ENCODE peak calls at places on chromosome 4, in nine cellular contexts. Q is suprapubic skin, U is H1, X is HCT116, J is endothelial cell of umbilical vein, B is GM12878, E is spleen, T is breast epithelium, S is HepG2. Y is an unnamed sample.

GRCh38 chr4:90113881-90114457 is 13.2 kb upstream of the CCSER1 start:
- DNase-seq in Q (no peak), U (no peak), X (no peak), J (no peak), B (no peak), E (no peak), T (no peak), S (no peak), Y (no peak)

GRCh38 chr4:183118585-183118984 is 19.5 kb downstream of the WWC2 start:
- DNase-seq in Q (no peak), U (no peak), X (no peak), J (peak), B (no peak), E (no peak), T (no peak), S (no peak), Y (no peak)

GRCh38 chr4:31043382-31044062 is 323.4 kb downstream of the PCDH7 start:
- DNase-seq in Q (no peak), U (no peak), X (no peak), J (no peak), B (no peak), E (no peak), T (no peak), S (no peak), Y (no peak)

GRCh38 chr4:128483816-128484215 is 196.2 kb upstream of the PGRMC2 start:
- DNase-seq in Q (no peak), U (no peak), X (no peak), J (peak), B (no peak), E (no peak), T (no peak), S (no peak), Y (no peak)

GRCh38 chr4:141432000-141432712 is 204.2 kb upstream of the IL15 start:
- DNase-seq in Q (no peak), U (no peak), X (no peak), J (no peak), B (no peak), E (no peak), T (no peak), S (no peak), Y (no peak)

GRCh38 chr4:85717366-85717765 is 242.4 kb downstream of the ARHGAP24 start:
- DNase-seq in Q (no peak), U (no peak), X (no peak), J (no peak), B (no peak), E (no peak), T (no peak), S (no peak), Y (no peak)

GRCh38 chr4:70838972-70839536 is 636 bp downstream of the GRSF1 start:
- DNase-seq in Q (peak), U (peak), X (no peak), J (peak), B (no peak), E (peak), T (peak), S (peak), Y (peak)

GRCh38 chr4:181618038-181618618 is 625.1 kb upstream of the TENM3 start:
- DNase-seq in Q (no peak), U (no peak), X (no peak), J (no peak), B (no peak), E (no peak), T (no peak), S (no peak), Y (no peak)

GRCh38 chr4:177479063-177479462 is 36.8 kb upstream of the AGA start:
- DNase-seq in Q (no peak), U (no peak), X (no peak), J (no peak), B (no peak), E (no peak), T (no peak), S (no peak), Y (no peak)

GRCh38 chr4:37717575-37717974 is 31.4 kb upstream of the RELL1 start:
- DNase-seq in Q (no peak), U (no peak), X (no peak), J (no peak), B (no peak), E (no peak), T (no peak), S (no peak), Y (no peak)

GRCh38 chr4:83075271-83075670 is 39.3 kb downstream of the PLAC8 start:
- DNase-seq in Q (no peak), U (no peak), X (no peak), J (no peak), B (no peak), E (no peak), T (no peak), S (no peak), Y (no peak)

GRCh38 chr4:12852338-12853307 is 631.5 kb downstream of the RAB28 start:
- DNase-seq in Q (no peak), U (no peak), X (peak), J (peak), B (no peak), E (no peak), T (no peak), S (peak), Y (no peak)

GRCh38 chr4:96145671-96146070 is 305.8 kb downstream of the PDHA2 start:
- DNase-seq in Q (no peak), U (no peak), X (no peak), J (peak), B (no peak), E (no peak), T (no peak), S (no peak), Y (no peak)

GRCh38 chr4:61511716-61512488 is 311.8 kb downstream of the ADGRL3 start:
- DNase-seq in Q (no peak), U (no peak), X (no peak), J (peak), B (no peak), E (no peak), T (no peak), S (no peak), Y (no peak)

GRCh38 chr4:94640151-94640550 is 117.6 kb upstream of the BMPR1B start:
- DNase-seq in Q (no peak), U (no peak), X (no peak), J (no peak), B (no peak), E (no peak), T (no peak), S (no peak), Y (no peak)

GRCh38 chr4:89539374-89539773 is 231.8 kb upstream of the GPRIN3 start:
- DNase-seq in Q (no peak), U (no peak), X (no peak), J (peak), B (no peak), E (no peak), T (no peak), S (no peak), Y (no peak)

GRCh38 chr4:166499820-166500219 is 626.8 kb downstream of the TLL1 start:
- DNase-seq in Q (no peak), U (no peak), X (no peak), J (no peak), B (peak), E (no peak), T (no peak), S (no peak), Y (no peak)

GRCh38 chr4:69497886-69498395 is 2.2 kb upstream of the UGT2B4 start:
- DNase-seq in Q (no peak), U (no peak), X (no peak), J (no peak), B (no peak), E (no peak), T (no peak), S (no peak), Y (no peak)

GRCh38 chr4:154329268-154329858 is 162.2 kb downstream of the DCHS2 start:
- DNase-seq in Q (no peak), U (no peak), X (no peak), J (no peak), B (no peak), E (no peak), T (no peak), S (peak), Y (no peak)

GRCh38 chr4:95392886-95393285 is 155.9 kb downstream of the UNC5C start:
- DNase-seq in Q (no peak), U (no peak), X (no peak), J (no peak), B (no peak), E (no peak), T (no peak), S (no peak), Y (no peak)

GRCh38 chr4:94889961-94890360 is 132.2 kb downstream of the BMPR1B start:
- DNase-seq in Q (no peak), U (no peak), X (no peak), J (no peak), B (no peak), E (no peak), T (peak), S (no peak), Y (no peak)

GRCh38 chr4:13559414-13559813 is 15.1 kb upstream of the NKX3-2 start:
- DNase-seq in Q (no peak), U (no peak), X (no peak), J (no peak), B (no peak), E (no peak), T (no peak), S (no peak), Y (no peak)

GRCh38 chr4:173415885-173416658 is 17.2 kb upstream of the SCRG1 start:
- DNase-seq in Q (peak), U (no peak), X (no peak), J (no peak), B (no peak), E (peak), T (peak), S (no peak), Y (peak)

GRCh38 chr4:111798840-111799239 is 346.4 kb upstream of the FAM241A start:
- DNase-seq in Q (no peak), U (no peak), X (no peak), J (no peak), B (no peak), E (no peak), T (no peak), S (no peak), Y (no peak)

GRCh38 chr4:151202851-151203455 is 74.0 kb upstream of the PRSS48 start:
- DNase-seq in Q (no peak), U (no peak), X (no peak), J (peak), B (no peak), E (no peak), T (no peak), S (no peak), Y (no peak)

GRCh38 chr4:153448003-153448731 is 18.0 kb upstream of the TMEM131L start:
- DNase-seq in Q (no peak), U (no peak), X (no peak), J (no peak), B (no peak), E (no peak), T (no peak), S (no peak), Y (no peak)

GRCh38 chr4:59945277-59945676 is 1254.8 kb upstream of the ADGRL3 start:
- DNase-seq in Q (no peak), U (no peak), X (no peak), J (no peak), B (no peak), E (no peak), T (no peak), S (no peak), Y (no peak)

GRCh38 chr4:73236151-73236550 is 22.4 kb downstream of the ANKRD17 start:
- DNase-seq in Q (no peak), U (no peak), X (no peak), J (no peak), B (no peak), E (no peak), T (no peak), S (no peak), Y (no peak)

GRCh38 chr4:101400096-101400495 is 52.8 kb upstream of the PPP3CA start:
- DNase-seq in Q (no peak), U (no peak), X (no peak), J (no peak), B (no peak), E (no peak), T (no peak), S (no peak), Y (no peak)

GRCh38 chr4:2292679-2293108 is 30.8 kb upstream of the MXD4 start:
- DNase-seq in Q (peak), U (no peak), X (no peak), J (no peak), B (no peak), E (no peak), T (no peak), S (no peak), Y (no peak)

GRCh38 chr4:79253930-79254329 is 71.9 kb downstream of the NAA11 start:
- DNase-seq in Q (no peak), U (no peak), X (no peak), J (no peak), B (no peak), E (no peak), T (no peak), S (no peak), Y (no peak)

GRCh38 chr4:128241425-128241913 is 46.1 kb downstream of the PGRMC2 start:
- DNase-seq in Q (peak), U (no peak), X (no peak), J (no peak), B (no peak), E (no peak), T (peak), S (peak), Y (no peak)

GRCh38 chr4:138410266-138410665 is 168.1 kb upstream of the SLC7A11 start:
- DNase-seq in Q (no peak), U (no peak), X (no peak), J (no peak), B (no peak), E (no peak), T (no peak), S (no peak), Y (no peak)

GRCh38 chr4:149518471-149518870 is 297.2 kb downstream of the IQCM start:
- DNase-seq in Q (no peak), U (no peak), X (no peak), J (no peak), B (no peak), E (no peak), T (no peak), S (no peak), Y (no peak)

GRCh38 chr4:72896515-72896914 is 173.0 kb downstream of the COX18 start:
- DNase-seq in Q (no peak), U (no peak), X (no peak), J (no peak), B (no peak), E (no peak), T (no peak), S (peak), Y (no peak)

GRCh38 chr4:82770607-82771006 is 28.0 kb downstream of the SCD5 start:
- DNase-seq in Q (no peak), U (no peak), X (no peak), J (no peak), B (no peak), E (no peak), T (no peak), S (no peak), Y (no peak)

GRCh38 chr4:138062929-138063328 is 179.2 kb downstream of the SLC7A11 start:
- DNase-seq in Q (no peak), U (no peak), X (no peak), J (peak), B (no peak), E (no peak), T (no peak), S (no peak), Y (no peak)

GRCh38 chr4:8940792-8941491 is 69.3 kb upstream of the HMX1 start:
- DNase-seq in Q (no peak), U (no peak), X (no peak), J (no peak), B (no peak), E (peak), T (no peak), S (peak), Y (no peak)
- TF ChIP-seq POLR2AphosphoS5 in Q (no peak), U (no peak), X (no peak), J (no peak), B (no peak), E (no peak), T (no peak), S (no peak), Y (no peak)

GRCh38 chr4:87392183-87392582 is 1.2 kb upstream of the HSD17B11 start:
- DNase-seq in Q (no peak), U (no peak), X (no peak), J (no peak), B (no peak), E (no peak), T (no peak), S (peak), Y (no peak)

GRCh38 chr4:87387237-87387636 is 3.8 kb downstream of the HSD17B11 start:
- DNase-seq in Q (no peak), U (no peak), X (no peak), J (no peak), B (no peak), E (no peak), T (no peak), S (no peak), Y (no peak)

GRCh38 chr4:87391783-87392054 is 731 bp upstream of the HSD17B11 start:
- DNase-seq in Q (no peak), U (no peak), X (no peak), J (no peak), B (no peak), E (no peak), T (no peak), S (no peak), Y (no peak)

DNA sequence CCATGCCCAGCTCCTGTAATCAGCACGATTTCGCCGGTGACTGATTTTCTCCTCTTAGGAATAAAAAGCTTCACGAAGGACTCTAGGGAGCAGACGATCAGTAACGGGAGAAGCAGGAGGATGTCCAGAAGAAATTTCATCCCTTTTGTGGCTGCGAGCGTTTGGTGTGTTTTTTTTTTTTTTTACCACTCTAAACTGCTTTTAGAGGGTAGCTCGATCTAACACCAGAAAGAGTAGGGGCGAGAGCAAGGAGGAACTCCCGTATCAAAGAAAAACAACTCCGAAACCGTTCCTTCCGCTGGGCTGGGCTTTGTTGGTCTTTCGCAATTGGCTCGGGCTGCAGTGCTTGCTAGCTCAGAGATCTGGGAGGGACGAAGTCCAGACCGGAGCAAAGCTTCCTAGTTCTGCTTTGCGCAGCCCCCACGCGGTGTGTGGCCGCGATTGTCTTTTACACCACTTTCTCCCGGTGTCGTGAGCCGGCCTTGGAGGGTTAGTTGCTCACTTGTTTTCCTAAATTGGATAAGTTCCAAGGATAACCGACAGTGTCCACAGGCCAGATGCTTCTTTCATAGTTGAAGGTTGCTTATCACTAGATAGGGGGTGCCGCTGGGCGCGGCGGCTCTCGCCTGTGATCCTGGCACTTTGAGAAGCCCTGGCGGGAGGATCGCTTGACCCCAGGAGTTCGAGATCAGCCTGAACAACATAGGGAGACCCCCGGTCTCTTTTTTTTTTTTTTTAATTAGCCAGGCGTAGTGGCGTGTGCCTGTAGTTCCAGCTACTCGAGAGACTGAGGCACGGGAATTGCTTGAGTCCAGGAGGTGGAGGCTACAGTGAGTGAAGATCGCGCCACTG is at the start of gene HSD17B11:
- DNase-seq in Q (peak), U (peak), X (peak), J (peak), B (peak), E (peak), T (peak), S (peak), Y (peak)
- TF ChIP-seq POLR2A in Q (no peak), U (no peak), X (peak), J (peak), B (peak), E (peak), T (peak), S (peak), Y (peak)

DNA sequence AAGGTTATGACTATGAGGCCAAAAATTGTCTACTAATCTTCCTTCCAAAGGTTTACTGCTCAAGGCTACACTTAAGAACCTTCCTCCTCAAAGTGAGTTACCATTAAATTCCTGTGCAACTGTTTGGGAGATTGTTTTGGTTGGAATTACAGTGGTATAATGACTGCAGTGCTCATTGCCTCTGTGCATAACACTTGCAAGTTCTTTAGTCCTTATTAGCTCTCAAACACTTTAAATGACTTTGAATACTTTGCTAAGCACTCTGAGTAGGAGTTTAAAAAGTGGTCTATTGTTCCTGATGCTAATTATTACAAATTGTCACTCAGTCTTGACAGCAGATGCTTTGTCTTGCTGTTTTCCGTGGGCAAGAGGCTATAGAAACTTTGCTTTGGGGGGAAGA is 422.8 kb upstream of the PABPC4L start:
- DNase-seq in Q (no peak), U (no peak), X (no peak), J (peak), B (no peak), E (no peak), T (no peak), S (no peak), Y (no peak)
- H3K27ac ChIP-seq in Q (no peak), U (peak), X (no peak), J (no peak), B (no peak), E (no peak), T (no peak), S (no peak), Y (no peak)

DNA sequence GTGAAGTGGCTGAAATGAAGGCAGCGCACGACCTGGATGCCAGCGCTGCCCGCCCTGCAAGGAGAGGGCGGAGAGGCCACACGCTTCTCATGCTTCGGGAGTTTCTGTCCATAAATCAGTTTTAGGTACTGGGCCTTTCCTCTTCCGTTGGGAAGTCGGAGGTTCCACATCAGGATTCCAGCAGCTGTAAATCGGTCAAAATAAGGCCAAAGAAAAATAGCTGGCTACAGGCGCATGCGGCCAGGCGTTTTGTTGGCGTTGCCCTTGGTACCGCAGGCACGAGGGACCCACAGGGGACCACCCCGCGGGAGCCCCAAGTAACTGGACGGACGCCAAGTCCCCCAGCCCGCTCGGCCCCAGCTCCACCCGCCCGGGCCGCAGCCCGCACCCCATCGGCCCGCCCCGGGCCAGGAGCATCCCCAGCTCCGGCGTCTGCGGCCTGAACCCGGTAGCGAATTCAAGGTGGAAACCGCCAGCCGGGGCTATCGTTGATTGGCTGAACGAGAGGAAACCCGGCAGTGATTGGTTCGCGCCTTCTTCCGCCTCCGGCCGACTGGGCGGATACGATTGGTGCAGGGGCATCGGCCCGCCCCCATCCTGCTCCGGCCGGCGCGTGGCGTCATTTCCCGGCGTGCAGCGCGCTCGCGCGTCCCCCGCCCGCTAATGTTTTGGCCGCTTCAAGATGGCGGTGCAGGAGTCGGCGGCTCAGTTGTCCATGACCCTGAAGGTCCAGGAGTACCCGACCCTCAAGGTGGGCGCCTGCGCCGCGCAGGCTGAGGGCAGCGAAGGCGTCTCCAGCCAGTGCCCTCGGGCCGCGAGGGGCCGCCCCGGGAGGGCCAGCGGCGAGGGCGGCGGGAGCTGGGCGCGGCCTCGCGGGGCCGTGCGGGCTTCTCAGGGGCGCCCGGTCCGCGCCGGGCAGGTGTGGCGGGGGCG is at the start of gene MAEA:
- DNase-seq in Q (peak), U (peak), X (peak), J (peak), B (peak), E (peak), T (peak), S (peak), Y (peak)
- TF ChIP-seq POLR2AphosphoS5 in Q (peak), U (peak), X (peak), J (peak), B (peak), E (peak), T (peak), S (peak), Y (peak)

Y was measured in stomach.